ENCODE peak calls at places on chromosomes 5 and 9, in seven cellular contexts. N is DMS153, F is NCI-H2081, O is GM23248, M is hepatocyte, J is HTR-8/SVneo, E is HT1080. G is an unnamed sample.

GRCh38 chr9:136726118-136726517 is 13.7 kb downstream of the DIPK1B start:
- DNase-seq in E (no peak), N (no peak), O (no peak), F (no peak), J (no peak), M (no peak), G (no peak)

GRCh38 chr5:149790276-149790675 is 60.2 kb downstream of the PPARGC1B start:
- DNase-seq in F (no peak), M (no peak), N (no peak), E (no peak), O (no peak), J (no peak), G (no peak)

GRCh38 chr9:128629136-128629535 is 27.5 kb downstream of the DYNC2I2 start:
- DNase-seq in J (no peak), F (no peak), M (no peak), E (no peak), N (no peak), O (no peak), G (no peak)

GRCh38 chr5:61353293-61353692 is 21.2 kb downstream of the ZSWIM6 start:
- DNase-seq in O (no peak), M (no peak), J (no peak), F (no peak), N (no peak), E (no peak), G (no peak)

GRCh38 chr5:120779674-120780073 is 315.6 kb downstream of the PRR16 start:
- DNase-seq in J (no peak), O (peak; percentile 80), F (no peak), N (no peak), E (no peak), M (no peak), G (no peak)

GRCh38 chr5:73540192-73540591 is 25.2 kb downstream of the ANKRA2 start:
- DNase-seq in F (no peak), N (no peak), J (peak; percentile 41), O (peak; percentile 91), E (peak; percentile 94), M (peak; percentile 28), G (no peak)

GRCh38 chr5:133404724-133405123 is 207.6 kb downstream of the FSTL4 start:
- DNase-seq in M (no peak), O (peak; percentile 17), F (no peak), E (peak; percentile 78), N (no peak), J (no peak), G (no peak)

GRCh38 chr5:133691448-133691847 is 79.1 kb upstream of the FSTL4 start:
- DNase-seq in F (no peak), O (peak; percentile 8), E (peak; percentile 44), N (no peak), J (no peak), M (no peak), G (no peak)

GRCh38 chr5:56123531-56124243 is 109.4 kb downstream of the ANKRD55 start:
- DNase-seq in J (peak; percentile 95), F (no peak), N (peak; percentile 32), O (peak; percentile 96), E (peak; percentile 100), M (peak; percentile 89), G (peak; percentile 95)

GRCh38 chr9:130196643-130197042 is 24.4 kb downstream of the NCS1 start:
- DNase-seq in O (no peak), F (peak; percentile 90), E (no peak), J (no peak), N (peak; percentile 57), M (no peak), G (no peak)

GRCh38 chr9:81609782-81610738 is 79.3 kb downstream of the TLE1 start:
- DNase-seq in E (peak; percentile 14), N (no peak), M (no peak), J (peak; percentile 10), O (peak; percentile 77), F (no peak), G (no peak)

GRCh38 chr5:3121813-3122212 is 370.3 kb upstream of the IRX2 start:
- DNase-seq in E (no peak), O (no peak), J (no peak), M (no peak), N (no peak), F (no peak), G (no peak)

GRCh38 chr9:94623253-94623652 is 16.1 kb downstream of the FBP1 start:
- DNase-seq in E (peak; percentile 34), F (no peak), O (peak; percentile 17), N (no peak), J (no peak), M (peak; percentile 61), G (peak; percentile 74)

GRCh38 chr5:13601152-13601551 is 343.3 kb downstream of the DNAH5 start:
- DNase-seq in M (no peak), E (peak; percentile 82), O (peak; percentile 79), J (peak; percentile 45), N (no peak), F (no peak), G (no peak)

GRCh38 chr5:176880393-176881020 is 18.6 kb downstream of the HK3 start:
- DNase-seq in J (no peak), F (no peak), E (no peak), O (no peak), N (no peak), M (no peak), G (no peak)

GRCh38 chr5:36944607-36945225 is 68.1 kb downstream of the NIPBL start:
- DNase-seq in F (peak; percentile 79), O (peak; percentile 71), M (peak; percentile 76), E (peak; percentile 26), J (peak; percentile 26), N (no peak), G (peak; percentile 12)

GRCh38 chr9:95434116-95435073 is 82.4 kb downstream of the PTCH1 start:
- DNase-seq in J (no peak), M (peak; percentile 39), F (no peak), E (no peak), O (no peak), N (no peak), G (peak; percentile 91)

GRCh38 chr5:111961867-111962266 is 204.9 kb upstream of the NREP start:
- DNase-seq in J (no peak), O (peak; percentile 36), M (no peak), N (no peak), E (no peak), F (no peak), G (no peak)

GRCh38 chr5:100595152-100595811 is 60.1 kb downstream of the FAM174A start:
- DNase-seq in M (peak; percentile 72), O (peak; percentile 97), J (peak; percentile 57), E (peak; percentile 93), F (no peak), N (no peak), G (peak; percentile 5)